ENCODE peak calls at places on chromosome 7, in four cellular contexts. M, K, T and X are unnamed samples.

GRCh38 chr7:50729962-50730361 is 52.7 kb downstream of the GRB10 start:
- DNase-seq in K (no peak), T (no peak), M (no peak), X (peak; percentile 25)

GRCh38 chr7:150432915-150433892 is 17.2 kb upstream of the GIMAP8 start:
- DNase-seq in T (no peak), K (no peak), M (no peak), X (no peak)

GRCh38 chr7:390761-391410 is 100.9 kb downstream of the FOXL3 start:
- DNase-seq in M (peak; percentile 17), K (peak; percentile 20), T (peak; percentile 1), X (no peak)

GRCh38 chr7:154640266-154640865 is 362.6 kb downstream of the PAXIP1 start:
- DNase-seq in M (no peak), K (no peak), T (no peak), X (no peak)

GRCh38 chr7:42023216-42023724 is 213.7 kb downstream of the GLI3 start:
- DNase-seq in T (no peak), M (no peak), K (no peak), X (no peak)

GRCh38 chr7:96034940-96035727 is 262.8 kb downstream of the DYNC1I1 start:
- DNase-seq in K (no peak), T (no peak), M (no peak), X (no peak)

GRCh38 chr7:151018421-151019129 is 5.7 kb downstream of the ATG9B start:
- DNase-seq in M (no peak), T (peak; percentile 48), K (peak; percentile 43), X (peak; percentile 22)

GRCh38 chr7:47067215-47067614 is 514.7 kb downstream of the TNS3 start:
- DNase-seq in K (no peak), M (no peak), T (no peak), X (no peak)

GRCh38 chr7:20306499-20306946 is 24.2 kb upstream of the ITGB8 start:
- DNase-seq in T (no peak), M (no peak), K (no peak), X (peak; percentile 65)

GRCh38 chr7:30348083-30348560 is 63.7 kb downstream of the ZNRF2 start:
- DNase-seq in T (peak; percentile 52), K (no peak), M (no peak), X (peak; percentile 88)

GRCh38 chr7:92669616-92670153 is 79.5 kb upstream of the FAM133B start:
- DNase-seq in K (peak; percentile 37), M (no peak), T (no peak), X (peak; percentile 35)

GRCh38 chr7:125098377-125098970 is 168.8 kb upstream of the POT1 start:
- DNase-seq in K (no peak), M (no peak), T (no peak), X (peak; percentile 17)

GRCh38 chr7:63900394-63901203 is 98.0 kb upstream of the ZNF722 start:
- DNase-seq in K (peak; percentile 56), M (peak; percentile 95), T (peak; percentile 88), X (no peak)

GRCh38 chr7:23598321-23598720 is 1.1 kb downstream of the CCDC126 start:
- DNase-seq in K (no peak), T (no peak), M (no peak), X (no peak)

GRCh38 chr7:33067921-33068320 is 5.3 kb upstream of the NT5C3A start:
- DNase-seq in M (no peak), T (no peak), K (no peak), X (no peak)

GRCh38 chr7:73314271-73314670 is 5.6 kb upstream of the NSUN5 start:
- DNase-seq in K (no peak), M (no peak), T (no peak), X (no peak)

GRCh38 chr7:78326189-78326588 is 527.6 kb downstream of the PHTF2 start:
- DNase-seq in K (no peak), T (no peak), M (no peak), X (peak; percentile 18)

GRCh38 chr7:26091933-26092332 is 60.1 kb upstream of the NFE2L3 start:
- DNase-seq in M (no peak), T (no peak), K (no peak), X (no peak)

GRCh38 chr7:91420606-91421390 is 156.6 kb downstream of the FZD1 start:
- DNase-seq in K (no peak), T (no peak), M (no peak), X (no peak)

GRCh38 chr7:98995523-98996161 is 117.3 kb downstream of the TRRAP start:
- DNase-seq in K (no peak), T (no peak), M (no peak), X (no peak)

GRCh38 chr7:64885520-64886240 is 17.4 kb upstream of the ZNF273 start:
- DNase-seq in M (no peak), T (no peak), K (no peak), X (no peak)

GRCh38 chr7:50544992-50545391 is 20.2 kb downstream of the DDC start:
- DNase-seq in T (no peak), K (no peak), M (no peak), X (no peak)

GRCh38 chr7:131861620-131862346 is 305.4 kb upstream of the PODXL start:
- DNase-seq in M (no peak), T (no peak), K (no peak), X (peak; percentile 80)

GRCh38 chr7:142012825-142013506 is 17.3 kb downstream of the MGAM start:
- DNase-seq in T (no peak), M (no peak), K (no peak), X (no peak)

GRCh38 chr7:38383281-38383680 is 109.8 kb upstream of the TARP start:
- DNase-seq in M (no peak), T (no peak), K (no peak), X (no peak)

GRCh38 chr7:18978108-18978495 is 139.3 kb downstream of the TWIST1 start:
- DNase-seq in M (no peak), T (no peak), K (no peak), X (peak; percentile 95)

GRCh38 chr7:90833443-90833842 is 237.3 kb downstream of the CDK14 start:
- DNase-seq in T (no peak), K (no peak), M (no peak), X (no peak)

GRCh38 chr7:99210265-99210970 is 2.5 kb upstream of the KPNA7 start:
- DNase-seq in M (no peak), K (peak; percentile 31), T (no peak), X (no peak)

GRCh38 chr7:135678612-135679575 is 16.6 kb downstream of the STMP1 start:
- DNase-seq in T (no peak), K (peak; percentile 76), M (peak; percentile 87), X (peak; percentile 95)
- H3K4me3 ChIP-seq in T (no peak overlapping the region), K (no peak overlapping the region), M (no peak overlapping the region), X (no peak overlapping the region)

DNA sequence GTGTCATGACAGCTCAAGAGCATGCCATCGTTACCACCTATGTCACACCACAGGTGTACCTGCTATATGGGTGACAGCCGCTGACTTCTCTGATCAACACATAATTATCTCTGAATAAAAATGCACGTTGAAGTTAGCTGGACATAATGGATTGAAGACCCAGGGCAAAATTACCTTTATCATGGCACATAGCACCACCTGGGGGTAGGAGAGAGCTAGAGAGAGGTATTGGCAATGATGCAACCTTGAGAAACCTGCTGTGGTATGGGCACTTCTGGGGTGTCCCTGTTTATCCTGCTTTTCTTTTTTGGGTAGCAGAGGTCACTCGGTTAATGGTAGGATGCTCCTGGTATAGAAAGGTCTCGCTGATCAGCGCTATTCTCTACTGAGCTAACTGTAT is 323.3 kb downstream of the TFEC start:
- DNase-seq in M (no peak), T (no peak), K (no peak), X (peak; percentile 20)
- TF ChIP-seq CTCF in M (no peak), T (no peak), K (no peak), X (peak; percentile 39)

GRCh38 chr7:134420509-134421125 is 38.3 kb downstream of the AKR1B1 start:
- DNase-seq in K (peak; percentile 65), T (no peak), M (no peak), X (peak; percentile 40)
- H3K4me3 ChIP-seq in K (no peak overlapping the region), T (no peak overlapping the region), M (no peak overlapping the region), X (no peak overlapping the region)

DNA sequence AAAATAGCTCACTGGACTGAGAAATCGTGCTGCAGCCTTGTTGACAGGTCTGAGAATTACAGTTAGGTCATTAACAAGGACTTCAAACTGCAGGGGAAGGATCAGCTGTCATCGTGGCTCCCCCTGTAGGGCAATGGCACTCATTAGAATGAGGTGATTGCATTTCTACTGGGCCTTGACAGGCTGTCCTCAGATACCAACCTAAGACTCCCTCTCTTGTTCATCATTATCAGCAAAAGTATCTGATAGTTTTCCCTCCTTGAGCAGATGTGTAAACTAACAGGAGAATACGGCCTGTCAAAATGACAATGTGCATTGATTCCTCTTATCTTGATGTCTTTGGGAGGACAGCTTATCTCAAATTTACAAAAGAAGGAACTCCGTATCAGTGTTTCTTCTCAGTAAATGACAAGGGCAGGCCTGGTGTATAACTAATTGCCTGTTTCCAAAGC is 648.5 kb upstream of the LRRN3 start:
- DNase-seq in K (peak; percentile 31), T (no peak), M (no peak), X (peak; percentile 20)
- TF ChIP-seq CTCF in K (no peak), T (no peak), M (no peak), X (peak; percentile 60)

GRCh38 chr7:2510909-2511768 is 8.4 kb upstream of the LFNG start:
- DNase-seq in K (peak; percentile 69), M (no peak), T (peak; percentile 70), X (no peak)
- H3K4me3 ChIP-seq in K (peak overlapping the region; percentile 14), M (no peak overlapping the region), T (peak overlapping the region; percentile 48), X (no peak overlapping the region)